ENCODE peak calls at places on chromosomes 1 and 21, in five cellular contexts. R, W, X, M and N are unnamed samples.
A peak's percentile ranks its signal among the peaks of the same experiment; 100 is the strongest.

GRCh38 chr1:61435226-61435625 is 289.7 kb downstream of the TM2D1 start:
- DNase-seq in R (no peak), M (no peak), X (no peak), W (no peak), N (no peak)

GRCh38 chr1:210292276-210292851 is 36.3 kb upstream of the HHAT start:
- DNase-seq in X (peak; percentile 8), M (peak; percentile 30), R (peak; percentile 26), W (peak; percentile 62), N (no peak)

GRCh38 chr1:55057270-55057955 is 18.1 kb downstream of the PCSK9 start:
- DNase-seq in R (no peak), X (no peak), M (no peak), W (no peak), N (no peak)

GRCh38 chr1:177278626-177279390 is 108.0 kb downstream of the BRINP2 start:
- DNase-seq in W (no peak), M (no peak), X (peak; percentile 51), R (no peak), N (no peak)

GRCh38 chr1:77370161-77370560 is 88.3 kb downstream of the AK5 start:
- DNase-seq in W (no peak), X (no peak), M (no peak), R (no peak), N (no peak)

GRCh38 chr1:158199840-158200239 is 19.1 kb downstream of the CD1D start:
- DNase-seq in M (no peak), R (no peak), X (peak; percentile 71), W (no peak), N (peak; percentile 71)

GRCh38 chr1:172351761-172352161 is 68.7 kb upstream of the C1orf105 start:
- DNase-seq in W (peak; percentile 59), R (no peak), M (no peak), X (peak; percentile 71), N (no peak)

GRCh38 chr1:59139396-59139795 is 157.5 kb upstream of the FGGY start:
- DNase-seq in R (no peak), X (no peak), M (no peak), W (no peak), N (no peak)

GRCh38 chr1:16607433-16607851 is 5.9 kb downstream of the NBPF1 start:
- DNase-seq in M (no peak), R (no peak), W (no peak), X (no peak), N (no peak)

GRCh38 chr1:1194723-1195122 is 11.7 kb downstream of the TNFRSF18 start:
- DNase-seq in M (no peak), X (no peak), W (no peak), R (no peak), N (no peak)

GRCh38 chr1:172180886-172181285 is 239.6 kb upstream of the C1orf105 start:
- DNase-seq in M (peak; percentile 33), X (peak; percentile 69), R (peak; percentile 20), W (no peak), N (no peak)

GRCh38 chr1:227893696-227894305 is 53.9 kb downstream of the WNT9A start:
- DNase-seq in W (no peak), X (no peak), R (no peak), M (no peak), N (no peak)

GRCh38 chr1:23718482-23718881 is 24.8 kb upstream of the ELOA start:
- DNase-seq in M (peak; percentile 53), X (peak; percentile 57), W (peak; percentile 54), R (no peak), N (no peak)

GRCh38 chr1:182888736-182889531 is 49.8 kb downstream of the DHX9 start:
- DNase-seq in X (no peak), R (no peak), W (no peak), M (no peak), N (peak; percentile 21)

GRCh38 chr21:25408666-25409065 is 198.6 kb downstream of the MRPL39 start:
- DNase-seq in M (no peak), R (no peak), X (no peak), W (no peak), N (no peak)

GRCh38 chr1:237045278-237046016 is 3.5 kb downstream of the RYR2 start:
- DNase-seq in R (no peak), X (no peak), W (no peak), M (no peak), N (peak; percentile 6)

GRCh38 chr1:199612976-199613774 is 414.3 kb upstream of the NR5A2 start:
- DNase-seq in R (no peak), W (no peak), X (no peak), M (peak; percentile 12), N (peak; percentile 82)